ENCODE peak calls at places on chromosomes 4 and X, in seven cellular contexts. One of them, this sample, is unnamed.

GRCh38 chrX:44428989-44429627 is 85.6 kb upstream of the EFHC2 start:
- DNase-seq in Caco-2: peak
- DNase-seq in epithelial cell of proximal tubule: no peak
- DNase-seq in GM20000: no peak
- DNase-seq in neural crest cell: no peak
- DNase-seq in pulmonary artery endothelial cell: no peak
- DNase-seq in NCI-H1092: no peak
- DNase-seq in this sample: no peak

GRCh38 chr4:187167126-187167525 is 443.5 kb upstream of the FAT1 start:
- DNase-seq in neural crest cell: no peak
- DNase-seq in pulmonary artery endothelial cell: no peak
- DNase-seq in GM20000: no peak
- DNase-seq in epithelial cell of proximal tubule: no peak
- DNase-seq in Caco-2: no peak
- DNase-seq in NCI-H1092: no peak
- DNase-seq in this sample: no peak

GRCh38 chr4:164536829-164537228 is 217.1 kb upstream of the SMIM31 start:
- DNase-seq in Caco-2: no peak
- DNase-seq in neural crest cell: no peak
- DNase-seq in GM20000: no peak
- DNase-seq in epithelial cell of proximal tubule: peak
- DNase-seq in pulmonary artery endothelial cell: no peak
- DNase-seq in NCI-H1092: no peak
- DNase-seq in this sample: no peak

GRCh38 chr4:11669156-11669555 is 240.5 kb upstream of the HS3ST1 start:
- DNase-seq in NCI-H1092: no peak
- DNase-seq in epithelial cell of proximal tubule: peak
- DNase-seq in GM20000: no peak
- DNase-seq in neural crest cell: no peak
- DNase-seq in Caco-2: no peak
- DNase-seq in pulmonary artery endothelial cell: no peak
- DNase-seq in this sample: no peak

GRCh38 chr4:7557447-7557846 is 122.7 kb upstream of the PSAPL1 start:
- DNase-seq in neural crest cell: no peak
- DNase-seq in pulmonary artery endothelial cell: no peak
- DNase-seq in Caco-2: no peak
- DNase-seq in NCI-H1092: no peak
- DNase-seq in GM20000: no peak
- DNase-seq in epithelial cell of proximal tubule: peak
- DNase-seq in this sample: no peak

GRCh38 chrX:12701625-12702024 is 89.6 kb upstream of the PRPS2 start:
- DNase-seq in neural crest cell: peak
- DNase-seq in epithelial cell of proximal tubule: peak
- DNase-seq in Caco-2: peak
- DNase-seq in pulmonary artery endothelial cell: peak
- DNase-seq in NCI-H1092: peak
- DNase-seq in GM20000: peak
- DNase-seq in this sample: peak

GRCh38 chr4:27716693-27717505 is 856.3 kb downstream of the STIM2 start:
- DNase-seq in Caco-2: no peak
- DNase-seq in GM20000: no peak
- DNase-seq in neural crest cell: no peak
- DNase-seq in epithelial cell of proximal tubule: no peak
- DNase-seq in pulmonary artery endothelial cell: no peak
- DNase-seq in NCI-H1092: no peak
- DNase-seq in this sample: no peak

GRCh38 chr4:77434299-77435092 is 171.1 kb upstream of the CXCL13 start:
- DNase-seq in GM20000: no peak
- DNase-seq in neural crest cell: no peak
- DNase-seq in NCI-H1092: no peak
- DNase-seq in epithelial cell of proximal tubule: no peak
- DNase-seq in pulmonary artery endothelial cell: no peak
- DNase-seq in Caco-2: no peak
- DNase-seq in this sample: no peak

GRCh38 chrX:9204560-9204959 is 170.6 kb upstream of the FAM9B start:
- DNase-seq in NCI-H1092: no peak
- DNase-seq in GM20000: no peak
- DNase-seq in neural crest cell: no peak
- DNase-seq in epithelial cell of proximal tubule: no peak
- DNase-seq in pulmonary artery endothelial cell: no peak
- DNase-seq in Caco-2: no peak
- DNase-seq in this sample: no peak

GRCh38 chrX:55007633-55008032 is 7.5 kb downstream of the APEX2 start:
- DNase-seq in Caco-2: peak
- DNase-seq in neural crest cell: no peak
- DNase-seq in GM20000: no peak
- DNase-seq in epithelial cell of proximal tubule: peak
- DNase-seq in pulmonary artery endothelial cell: no peak
- DNase-seq in NCI-H1092: no peak
- DNase-seq in this sample: no peak

GRCh38 chr4:8293131-8293975 is 23.8 kb downstream of the HTRA3 start:
- DNase-seq in pulmonary artery endothelial cell: no peak
- DNase-seq in Caco-2: no peak
- DNase-seq in neural crest cell: no peak
- DNase-seq in GM20000: no peak
- DNase-seq in epithelial cell of proximal tubule: no peak
- DNase-seq in NCI-H1092: no peak
- DNase-seq in this sample: no peak

GRCh38 chr4:94403735-94404134 is 48.0 kb upstream of the PDLIM5 start:
- DNase-seq in neural crest cell: no peak
- DNase-seq in GM20000: no peak
- DNase-seq in NCI-H1092: no peak
- DNase-seq in epithelial cell of proximal tubule: no peak
- DNase-seq in Caco-2: no peak
- DNase-seq in pulmonary artery endothelial cell: no peak
- DNase-seq in this sample: no peak

GRCh38 chr4:41363384-41363981 is 106.8 kb downstream of the UCHL1 start:
- DNase-seq in Caco-2: no peak
- DNase-seq in epithelial cell of proximal tubule: peak
- DNase-seq in GM20000: no peak
- DNase-seq in pulmonary artery endothelial cell: no peak
- DNase-seq in NCI-H1092: no peak
- DNase-seq in neural crest cell: no peak
- DNase-seq in this sample: no peak

GRCh38 chr4:84647307-84647884 is 64.5 kb downstream of the CDS1 start:
- DNase-seq in neural crest cell: no peak
- DNase-seq in pulmonary artery endothelial cell: no peak
- DNase-seq in GM20000: no peak
- DNase-seq in epithelial cell of proximal tubule: no peak
- DNase-seq in NCI-H1092: no peak
- DNase-seq in Caco-2: no peak
- DNase-seq in this sample: no peak

GRCh38 chr4:119735136-119735770 is 106.6 kb upstream of the PDE5A start:
- DNase-seq in NCI-H1092: no peak
- DNase-seq in neural crest cell: no peak
- DNase-seq in GM20000: no peak
- DNase-seq in Caco-2: no peak
- DNase-seq in epithelial cell of proximal tubule: no peak
- DNase-seq in pulmonary artery endothelial cell: no peak
- DNase-seq in this sample: no peak

GRCh38 chrX:153460826-153461225 is 9.6 kb downstream of the HAUS7 start:
- DNase-seq in Caco-2: peak
- DNase-seq in neural crest cell: peak
- DNase-seq in GM20000: peak
- DNase-seq in NCI-H1092: peak
- DNase-seq in pulmonary artery endothelial cell: peak
- DNase-seq in epithelial cell of proximal tubule: no peak
- DNase-seq in this sample: peak

GRCh38 chr4:173543266-173543665 is 13.2 kb upstream of the HAND2 start:
- DNase-seq in neural crest cell: no peak
- DNase-seq in NCI-H1092: no peak
- DNase-seq in GM20000: no peak
- DNase-seq in pulmonary artery endothelial cell: no peak
- DNase-seq in Caco-2: no peak
- DNase-seq in epithelial cell of proximal tubule: no peak
- DNase-seq in this sample: no peak

GRCh38 chr4:52869196-52869595 is 7.1 kb downstream of the RASL11B start:
- DNase-seq in NCI-H1092: peak
- DNase-seq in neural crest cell: no peak
- DNase-seq in pulmonary artery endothelial cell: no peak
- DNase-seq in Caco-2: no peak
- DNase-seq in epithelial cell of proximal tubule: no peak
- DNase-seq in GM20000: no peak
- DNase-seq in this sample: no peak

GRCh38 chr4:151952711-151953254 is 192.0 kb upstream of the GATB start:
- DNase-seq in GM20000: no peak
- DNase-seq in epithelial cell of proximal tubule: no peak
- DNase-seq in Caco-2: no peak
- DNase-seq in pulmonary artery endothelial cell: no peak
- DNase-seq in NCI-H1092: no peak
- DNase-seq in neural crest cell: no peak
- DNase-seq in this sample: no peak

GRCh38 chrX:13498220-13498619 is 71.2 kb upstream of the EGFL6 start:
- DNase-seq in epithelial cell of proximal tubule: no peak
- DNase-seq in GM20000: no peak
- DNase-seq in neural crest cell: no peak
- DNase-seq in NCI-H1092: no peak
- DNase-seq in Caco-2: no peak
- DNase-seq in pulmonary artery endothelial cell: no peak
- DNase-seq in this sample: no peak

GRCh38 chr4:7756561-7757355 is 182.9 kb downstream of the AFAP1 start:
- DNase-seq in Caco-2: no peak
- DNase-seq in epithelial cell of proximal tubule: no peak
- DNase-seq in GM20000: no peak
- DNase-seq in neural crest cell: no peak
- DNase-seq in NCI-H1092: no peak
- DNase-seq in pulmonary artery endothelial cell: no peak
- DNase-seq in this sample: no peak

GRCh38 chr4:1493540-1494287 is 87.5 kb upstream of the NKX1-1 start:
- DNase-seq in pulmonary artery endothelial cell: no peak
- DNase-seq in neural crest cell: no peak
- DNase-seq in epithelial cell of proximal tubule: no peak
- DNase-seq in Caco-2: no peak
- DNase-seq in GM20000: no peak
- DNase-seq in NCI-H1092: no peak
- DNase-seq in this sample: no peak

GRCh38 chrX:16785247-16786138 is 773 bp upstream of the TXLNG start:
- DNase-seq in pulmonary artery endothelial cell: no peak
- DNase-seq in NCI-H1092: no peak
- DNase-seq in epithelial cell of proximal tubule: no peak
- DNase-seq in GM20000: no peak
- DNase-seq in neural crest cell: no peak
- DNase-seq in Caco-2: no peak
- DNase-seq in this sample: no peak

GRCh38 chr4:121789960-121790829 is 10.9 kb upstream of the EXOSC9 start:
- DNase-seq in GM20000: no peak
- DNase-seq in Caco-2: no peak
- DNase-seq in epithelial cell of proximal tubule: no peak
- DNase-seq in NCI-H1092: no peak
- DNase-seq in neural crest cell: no peak
- DNase-seq in pulmonary artery endothelial cell: peak
- DNase-seq in this sample: no peak